ENCODE peak calls at places on chromosome 1, in eight cellular contexts. L is fibroblast of lung; Q is NCI-H69; G is left lung; W is cardiac fibroblast; Y is SIG-M5; Z is activated naive CD4-positive, alpha-beta T cell treated with Interleukin-2 at 50 U/mL for 16 hours; T is suprapubic skin. K is an unnamed sample.

GRCh38 chr1:56424744-56425493 is 154.4 kb downstream of the PLPP3 start:
- DNase-seq in L (peak; percentile 63), Q (peak; percentile 95), G (peak; percentile 62), W (peak; percentile 58), Y (no peak), Z (no peak), T (no peak), K (no peak)

GRCh38 chr1:109639841-109640184 is 16.1 kb upstream of the GSTM4 start:
- DNase-seq in L (no peak), Q (no peak), G (no peak), W (no peak), Y (no peak), Z (no peak), T (no peak), K (no peak)

GRCh38 chr1:119516680-119517079 is 9.7 kb downstream of the HSD3B1 start:
- DNase-seq in L (no peak), Q (peak; percentile 0), G (no peak), W (no peak), Y (no peak), Z (no peak), T (no peak), K (no peak)

GRCh38 chr1:36857761-36858160 is 176.6 kb downstream of the GRIK3 start:
- DNase-seq in L (no peak), Q (peak; percentile 96), G (no peak), W (no peak), Y (no peak), Z (no peak), T (no peak), K (no peak)

GRCh38 chr1:229058716-229059115 is 212.2 kb upstream of the RAB4A start:
- DNase-seq in L (no peak), Q (peak; percentile 62), G (peak; percentile 49), W (peak; percentile 34), Y (no peak), Z (no peak), T (no peak), K (no peak)

GRCh38 chr1:91774520-91775203 is 111.3 kb downstream of the TGFBR3 start:
- DNase-seq in L (peak; percentile 75), Q (no peak), G (no peak), W (peak; percentile 58), Y (no peak), Z (no peak), T (no peak), K (no peak)

GRCh38 chr1:155064813-155065436 is 1.4 kb downstream of the EFNA4 start:
- DNase-seq in L (no peak), Q (no peak), G (no peak), W (no peak), Y (no peak), Z (no peak), T (no peak), K (no peak)

GRCh38 chr1:58803858-58804257 is 20.0 kb upstream of the JUN start:
- DNase-seq in L (no peak), Q (peak; percentile 26), G (no peak), W (no peak), Y (no peak), Z (no peak), T (no peak), K (no peak)

GRCh38 chr1:153260473-153260979 is 1.0 kb downstream of the LORICRIN start:
- DNase-seq in L (peak; percentile 11), Q (peak; percentile 49), G (no peak), W (no peak), Y (no peak), Z (peak; percentile 15), T (no peak), K (no peak)

GRCh38 chr1:155254714-155255242 is 505 bp downstream of the ENTREP3 start:
- DNase-seq in L (no peak), Q (no peak), G (no peak), W (peak; percentile 19), Y (no peak), Z (no peak), T (no peak), K (peak; percentile 52)

GRCh38 chr1:116259665-116260064 is 113.4 kb upstream of the ATP1A1 start:
- DNase-seq in L (no peak), Q (no peak), G (no peak), W (no peak), Y (no peak), Z (no peak), T (no peak), K (no peak)

GRCh38 chr1:204171751-204172178 is 5.6 kb upstream of the REN start:
- DNase-seq in L (peak; percentile 79), Q (no peak), G (no peak), W (peak; percentile 26), Y (no peak), Z (no peak), T (no peak), K (no peak)

GRCh38 chr1:12466816-12467215 is 151.2 kb downstream of the DHRS3 start:
- DNase-seq in L (no peak), Q (no peak), G (no peak), W (no peak), Y (no peak), Z (no peak), T (no peak), K (no peak)

GRCh38 chr1:245917403-245917802 is 589.7 kb downstream of the SMYD3 start:
- DNase-seq in L (no peak), Q (no peak), G (no peak), W (no peak), Y (no peak), Z (no peak), T (no peak), K (no peak)

GRCh38 chr1:93848352-93848883 is 30.6 kb downstream of the DNTTIP2 start:
- DNase-seq in L (no peak), Q (no peak), G (no peak), W (no peak), Y (no peak), Z (no peak), T (no peak), K (no peak)

GRCh38 chr1:24964811-24965570 is 34.9 kb upstream of the RUNX3 start:
- DNase-seq in L (peak; percentile 94), Q (no peak), G (peak; percentile 65), W (no peak), Y (no peak), Z (peak; percentile 90), T (no peak), K (no peak)

GRCh38 chr1:30682396-30683275 is 40.7 kb downstream of the MATN1 start:
- DNase-seq in L (no peak), Q (no peak), G (peak; percentile 22), W (no peak), Y (no peak), Z (no peak), T (peak; percentile 70), K (no peak)

GRCh38 chr1:240946926-240947325 is 335.0 kb upstream of the GREM2 start:
- DNase-seq in L (peak; percentile 40), Q (peak; percentile 36), G (no peak), W (peak; percentile 40), Y (no peak), Z (no peak), T (no peak), K (peak; percentile 55)

GRCh38 chr1:2575801-2576663 is 10.5 kb upstream of the PRXL2B start:
- DNase-seq in L (no peak), Q (no peak), G (no peak), W (no peak), Y (no peak), Z (no peak), T (no peak), K (no peak)

GRCh38 chr1:42784547-42784945 is 245 bp upstream of the TMEM269 start:
- DNase-seq in L (no peak), Q (no peak), G (no peak), W (no peak), Y (no peak), Z (no peak), T (no peak), K (no peak)

GRCh38 chr1:70542856-70543255 is 131.8 kb downstream of the CTH start:
- DNase-seq in L (no peak), Q (peak; percentile 83), G (no peak), W (no peak), Y (no peak), Z (no peak), T (no peak), K (no peak)

GRCh38 chr1:116949213-116949985 is 39.7 kb downstream of the PTGFRN start:
- DNase-seq in L (no peak), Q (no peak), G (no peak), W (no peak), Y (no peak), Z (no peak), T (no peak), K (no peak)

GRCh38 chr1:226983247-226983997 is 43.3 kb downstream of the COQ8A start:
- DNase-seq in L (no peak), Q (no peak), G (no peak), W (no peak), Y (no peak), Z (no peak), T (peak; percentile 73), K (no peak)

GRCh38 chr1:200281451-200281850 is 128.4 kb downstream of the ZNF281 start:
- DNase-seq in L (no peak), Q (no peak), G (no peak), W (no peak), Y (no peak), Z (no peak), T (no peak), K (no peak)

GRCh38 chr1:56469640-56470371 is 109.6 kb downstream of the PLPP3 start:
- DNase-seq in L (peak; percentile 72), Q (no peak), G (no peak), W (peak; percentile 70), Y (no peak), Z (no peak), T (no peak), K (peak; percentile 51)

GRCh38 chr1:78071696-78072095 is 25.9 kb downstream of the GIPC2 start:
- DNase-seq in L (no peak), Q (no peak), G (no peak), W (no peak), Y (no peak), Z (no peak), T (no peak), K (no peak)